ENCODE peak calls at places on chromosome 5, in seven cellular contexts. A, Y, K, Z, R, G and W are unnamed samples.
A peak's percentile ranks its signal among the peaks of the same experiment; 100 is the strongest.

GRCh38 chr5:35089688-35090314 is 42.1 kb upstream of the AGXT2 start:
- DNase-seq in A (peak; percentile 56), Y (peak; percentile 73), K (no peak), Z (peak; percentile 28), R (no peak), G (peak; percentile 66), W (no peak)

GRCh38 chr5:138149530-138149929 is 10.3 kb upstream of the NME5 start:
- DNase-seq in A (no peak), Y (no peak), K (no peak), Z (no peak), R (no peak), G (peak; percentile 60), W (no peak)

GRCh38 chr5:149996186-149996890 is 4.1 kb downstream of the TIGD6 start:
- DNase-seq in A (no peak), Y (no peak), K (no peak), Z (no peak), R (no peak), G (no peak), W (no peak)

GRCh38 chr5:110401881-110402280 is 324.6 kb downstream of the TMEM232 start:
- DNase-seq in A (no peak), Y (no peak), K (no peak), Z (no peak), R (no peak), G (no peak), W (no peak)

GRCh38 chr5:68196876-68197275 is 18.7 kb upstream of the PIK3R1 start:
- DNase-seq in A (peak; percentile 68), Y (no peak), K (no peak), Z (no peak), R (peak; percentile 81), G (no peak), W (no peak)

GRCh38 chr5:160271396-160271795 is 41.0 kb downstream of the CCNJL start:
- DNase-seq in A (peak; percentile 54), Y (peak; percentile 32), K (no peak), Z (no peak), R (no peak), G (no peak), W (no peak)

GRCh38 chr5:163963881-163964280 is 458.5 kb downstream of the MAT2B start:
- DNase-seq in A (no peak), Y (no peak), K (no peak), Z (no peak), R (no peak), G (peak; percentile 4), W (no peak)

GRCh38 chr5:65928341-65928752 is 2.0 kb downstream of the ERBIN start:
- DNase-seq in A (no peak), Y (no peak), K (no peak), Z (no peak), R (no peak), G (no peak), W (no peak)

GRCh38 chr5:127820910-127821553 is 117.8 kb downstream of the CCDC192 start:
- DNase-seq in A (no peak), Y (no peak), K (no peak), Z (no peak), R (no peak), G (peak; percentile 71), W (no peak)

GRCh38 chr5:156647034-156647451 is 203.1 kb upstream of the PPP1R2B start:
- DNase-seq in A (no peak), Y (no peak), K (no peak), Z (no peak), R (no peak), G (no peak), W (no peak)